ENCODE peak calls at places on chromosomes 6 and 20, in nine cellular contexts. R is astrocyte of the spinal cord; S is fibroblast of lung; W is retinal pigment epithelial cell; D is GM13976; T is PC-9; F is CD8-positive, alpha-beta T cell; E is H1; Q is fibroblast of pulmonary artery. Z is an unnamed sample.

GRCh38 chr6:169723991-169724553 is at the start of gene PHF10:
- DNase-seq in Q (peak; percentile 21), E (no peak), T (no peak), F (peak; percentile 9), D (peak; percentile 89), S (peak; percentile 28), R (no peak), W (no peak), Z (peak; percentile 34)

GRCh38 chr6:63371087-63371486 is 51.3 kb upstream of the LGSN start:
- DNase-seq in R (no peak), D (no peak), Q (no peak), T (no peak), F (no peak), S (no peak), W (no peak), E (no peak), Z (no peak)

GRCh38 chr6:114159727-114160126 is 183.1 kb downstream of the HS3ST5 start:
- DNase-seq in T (no peak), R (no peak), W (no peak), E (no peak), D (no peak), S (no peak), F (no peak), Q (no peak), Z (no peak)

GRCh38 chr20:63134201-63134612 is 81.7 kb downstream of the YTHDF1 start:
- DNase-seq in W (no peak), E (no peak), T (no peak), R (no peak), S (no peak), Q (no peak), F (no peak), D (no peak), Z (no peak)

GRCh38 chr20:35055445-35056276 is 36.9 kb downstream of the TRPC4AP start:
- DNase-seq in F (no peak), D (peak; percentile 29), W (no peak), R (peak; percentile 26), Q (peak; percentile 69), E (no peak), T (no peak), S (no peak), Z (no peak)

GRCh38 chr20:258269-258858 is 840 bp downstream of the DEFB132 start:
- DNase-seq in R (no peak), D (no peak), Q (no peak), F (no peak), T (no peak), W (no peak), S (no peak), E (no peak), Z (no peak)

GRCh38 chr6:90820436-90820835 is 233.6 kb upstream of the MAP3K7 start:
- DNase-seq in S (no peak), T (no peak), Q (no peak), E (no peak), F (no peak), W (no peak), R (no peak), D (no peak), Z (no peak)

GRCh38 chr6:2632943-2633584 is 117.7 kb downstream of the MYLK4 start:
- DNase-seq in R (peak; percentile 61), W (no peak), D (no peak), Q (no peak), T (no peak), F (no peak), S (no peak), E (no peak), Z (no peak)

GRCh38 chr6:170415318-170415717 is 108.8 kb downstream of the FAM120B start:
- DNase-seq in R (no peak), F (no peak), W (no peak), E (no peak), T (no peak), D (no peak), S (no peak), Q (no peak), Z (no peak)

GRCh38 chr20:48794360-48794759 is 33.4 kb downstream of the PREX1 start:
- DNase-seq in S (no peak), T (no peak), D (no peak), Q (no peak), E (peak; percentile 74), F (no peak), R (no peak), W (no peak), Z (peak; percentile 65)

GRCh38 chr6:149065658-149066556 is 251.6 kb upstream of the TAB2 start:
- DNase-seq in E (no peak), S (no peak), T (no peak), W (no peak), Q (peak; percentile 70), D (peak; percentile 69), R (no peak), F (no peak), Z (no peak)

GRCh38 chr6:161355731-161356130 is 81.9 kb upstream of the AGPAT4 start:
- DNase-seq in T (no peak), F (no peak), W (no peak), E (no peak), D (no peak), S (no peak), R (no peak), Q (no peak), Z (no peak)

GRCh38 chr6:39102024-39102820 is 12.8 kb downstream of the SAYSD1 start:
- DNase-seq in S (peak; percentile 98), R (peak; percentile 60), Q (peak; percentile 81), F (no peak), D (peak; percentile 27), E (peak; percentile 86), W (no peak), T (no peak), Z (peak; percentile 36)

GRCh38 chr6:32622545-32623401 is 14.4 kb upstream of the HLA-DQA1 start:
- DNase-seq in F (peak; percentile 6), R (peak; percentile 28), E (no peak), S (no peak), T (no peak), W (no peak), Q (peak; percentile 35), D (peak; percentile 48), Z (peak; percentile 27)

GRCh38 chr6:42392871-42393270 is 58.9 kb downstream of the TRERF1 start:
- DNase-seq in S (no peak), T (no peak), E (no peak), F (no peak), Q (no peak), R (no peak), W (no peak), D (no peak), Z (no peak)
- TF ChIP-seq CTCF in S (no peak), T (no peak), E (no peak), F (no peak), Q (no peak), R (no peak), W (no peak), D (no peak), Z (no peak)

GRCh38 chr6:17173071-17173470 is 71.2 kb downstream of the STMND1 start:
- DNase-seq in E (no peak), S (no peak), Q (no peak), F (no peak), W (no peak), T (no peak), R (no peak), D (no peak), Z (no peak)

GRCh38 chr6:17165383-17165782 is 63.5 kb downstream of the STMND1 start:
- DNase-seq in Q (peak; percentile 47), T (no peak), D (no peak), S (peak; percentile 55), W (no peak), F (no peak), R (no peak), E (no peak), Z (no peak)

GRCh38 chr6:17169291-17169690 is 67.4 kb downstream of the STMND1 start:
- DNase-seq in W (no peak), F (no peak), S (peak; percentile 75), T (no peak), Q (peak; percentile 8), E (no peak), R (no peak), D (no peak), Z (no peak)

GRCh38 chr6:17169701-17170100 is 67.9 kb downstream of the STMND1 start:
- DNase-seq in D (no peak), F (no peak), S (no peak), T (no peak), Q (no peak), W (no peak), R (no peak), E (no peak), Z (no peak)

GRCh38 chr6:17167327-17167979 is 65.6 kb downstream of the STMND1 start:
- DNase-seq in Q (peak; percentile 42), E (peak; percentile 58), T (no peak), S (peak; percentile 14), F (no peak), W (no peak), R (peak; percentile 41), D (no peak), Z (peak; percentile 52)
- TF ChIP-seq CTCF in Q (peak; percentile 62), E (peak; percentile 67), T (peak; percentile 58), S (no peak), F (no peak), W (peak; percentile 77), R (peak; percentile 66), D (no peak), Z (peak; percentile 66)

GRCh38 chr6:12103158-12103557 is 91.0 kb downstream of the HIVEP1 start:
- DNase-seq in D (no peak), R (no peak), Q (no peak), T (no peak), E (no peak), S (no peak), W (no peak), F (no peak), Z (no peak)

GRCh38 chr6:12101048-12101447 is 88.9 kb downstream of the HIVEP1 start:
- DNase-seq in S (no peak), T (no peak), W (no peak), D (no peak), F (no peak), E (no peak), Q (no peak), R (no peak), Z (no peak)

GRCh38 chr6:12102350-12102749 is 90.2 kb downstream of the HIVEP1 start:
- DNase-seq in F (no peak), Q (no peak), R (no peak), S (no peak), W (no peak), E (no peak), D (no peak), T (no peak), Z (no peak)

GRCh38 chr6:12101653-12102312 is 89.7 kb downstream of the HIVEP1 start:
- DNase-seq in D (no peak), S (no peak), F (no peak), T (no peak), E (no peak), W (no peak), R (no peak), Q (no peak), Z (no peak)

DNA sequence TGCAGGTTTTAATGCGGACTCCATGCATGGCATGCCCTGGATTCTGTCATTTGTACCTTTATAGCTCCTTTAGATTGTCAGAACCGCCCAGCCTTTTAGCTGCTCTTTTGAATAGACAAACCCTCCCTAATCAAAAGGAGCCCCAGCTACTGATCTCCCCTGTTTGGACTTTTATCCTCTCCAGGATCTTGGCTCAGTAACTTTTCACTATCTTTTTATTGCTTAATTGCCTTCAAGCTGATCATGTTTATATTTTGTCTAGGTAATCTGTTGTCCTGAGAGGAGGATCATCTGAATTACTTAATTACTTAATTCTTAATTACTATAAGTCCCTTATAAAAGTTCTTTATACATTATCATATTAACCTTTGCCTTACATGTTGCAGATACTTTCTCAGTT is 93.2 kb downstream of the HIVEP1 start:
- DNase-seq in Q (no peak), R (no peak), F (no peak), T (no peak), E (no peak), D (no peak), W (no peak), S (no peak), Z (no peak)
- TF ChIP-seq CTCF in Q (no peak), R (no peak), F (no peak), T (no peak), E (no peak), D (no peak), W (no peak), S (no peak), Z (no peak)

GRCh38 chr20:51517839-51518238 is 24.7 kb downstream of the NFATC2 start:
- DNase-seq in W (no peak), T (no peak), Q (no peak), S (no peak), R (no peak), E (no peak), D (no peak), F (no peak), Z (no peak)
- TF ChIP-seq CTCF in W (no peak), T (no peak), Q (no peak), S (no peak), R (no peak), E (no peak), D (no peak), F (no peak), Z (no peak)

Z was measured in neural crest cell.